ENCODE peak calls at places on chromosomes 6 and 20, in five cellular contexts. One of them, this sample, is unnamed.

GRCh38 chr20:57907131-57908083 is 197.6 kb upstream of the PMEPA1 start:
- DNase-seq in neural crest cell: no peak
- DNase-seq in activated CD4-positive, alpha-beta T cell treated with anti-CD3 and anti-CD28 coated beads for 1 hour: no peak
- DNase-seq in GM23248: no peak
- DNase-seq in AG04449: no peak
- DNase-seq in this sample: no peak

GRCh38 chr6:113570176-113570575 is 287.0 kb upstream of the MARCKS start:
- DNase-seq in neural crest cell: no peak
- DNase-seq in activated CD4-positive, alpha-beta T cell treated with anti-CD3 and anti-CD28 coated beads for 1 hour: no peak
- DNase-seq in GM23248: peak
- DNase-seq in AG04449: no peak
- DNase-seq in this sample: no peak

GRCh38 chr20:35146922-35147574 is at the start of gene EDEM2:
- DNase-seq in neural crest cell: peak
- DNase-seq in activated CD4-positive, alpha-beta T cell treated with anti-CD3 and anti-CD28 coated beads for 1 hour: peak
- DNase-seq in GM23248: peak
- DNase-seq in AG04449: peak
- DNase-seq in this sample: peak

GRCh38 chr6:3644613-3645012 is 106.9 kb downstream of the PXDC1 start:
- DNase-seq in neural crest cell: no peak
- DNase-seq in activated CD4-positive, alpha-beta T cell treated with anti-CD3 and anti-CD28 coated beads for 1 hour: no peak
- DNase-seq in GM23248: peak
- DNase-seq in AG04449: no peak
- DNase-seq in this sample: peak

GRCh38 chr6:4133941-4134838 is 1.2 kb downstream of the ECI2 start:
- DNase-seq in neural crest cell: no peak
- DNase-seq in activated CD4-positive, alpha-beta T cell treated with anti-CD3 and anti-CD28 coated beads for 1 hour: no peak
- DNase-seq in GM23248: peak
- DNase-seq in AG04449: no peak
- DNase-seq in this sample: peak

GRCh38 chr20:56202493-56203077 is 45.9 kb upstream of the MC3R start:
- DNase-seq in neural crest cell: no peak
- DNase-seq in activated CD4-positive, alpha-beta T cell treated with anti-CD3 and anti-CD28 coated beads for 1 hour: no peak
- DNase-seq in GM23248: peak
- DNase-seq in AG04449: no peak
- DNase-seq in this sample: no peak

GRCh38 chr6:36349240-36349639 is 12.6 kb upstream of the BNIP5 start:
- DNase-seq in neural crest cell: no peak
- DNase-seq in activated CD4-positive, alpha-beta T cell treated with anti-CD3 and anti-CD28 coated beads for 1 hour: peak
- DNase-seq in GM23248: no peak
- DNase-seq in AG04449: no peak
- DNase-seq in this sample: no peak

GRCh38 chr6:116616757-116617093 is 446 bp downstream of the RSPH4A start:
- DNase-seq in neural crest cell: no peak
- DNase-seq in activated CD4-positive, alpha-beta T cell treated with anti-CD3 and anti-CD28 coated beads for 1 hour: no peak
- DNase-seq in GM23248: peak
- DNase-seq in AG04449: no peak
- DNase-seq in this sample: no peak

GRCh38 chr6:4613381-4613780 is 162.8 kb upstream of the CDYL start:
- DNase-seq in neural crest cell: no peak
- DNase-seq in activated CD4-positive, alpha-beta T cell treated with anti-CD3 and anti-CD28 coated beads for 1 hour: no peak
- DNase-seq in GM23248: no peak
- DNase-seq in AG04449: no peak
- DNase-seq in this sample: no peak

GRCh38 chr20:38117635-38118034 is 47.4 kb downstream of the TGM2 start:
- DNase-seq in neural crest cell: no peak
- DNase-seq in activated CD4-positive, alpha-beta T cell treated with anti-CD3 and anti-CD28 coated beads for 1 hour: no peak
- DNase-seq in GM23248: peak
- DNase-seq in AG04449: peak
- DNase-seq in this sample: no peak

GRCh38 chr20:63706852-63707557 is 771 bp downstream of the ARFRP1 start:
- DNase-seq in neural crest cell: no peak
- DNase-seq in activated CD4-positive, alpha-beta T cell treated with anti-CD3 and anti-CD28 coated beads for 1 hour: peak
- DNase-seq in GM23248: peak
- DNase-seq in AG04449: no peak
- DNase-seq in this sample: peak

GRCh38 chr6:71529769-71530168 is 241.2 kb downstream of the OGFRL1 start:
- DNase-seq in neural crest cell: no peak
- DNase-seq in activated CD4-positive, alpha-beta T cell treated with anti-CD3 and anti-CD28 coated beads for 1 hour: no peak
- DNase-seq in GM23248: no peak
- DNase-seq in AG04449: no peak
- DNase-seq in this sample: no peak

GRCh38 chr6:70299456-70299855 is 3.4 kb downstream of the COL9A1 start:
- DNase-seq in neural crest cell: no peak
- DNase-seq in activated CD4-positive, alpha-beta T cell treated with anti-CD3 and anti-CD28 coated beads for 1 hour: no peak
- DNase-seq in GM23248: peak
- DNase-seq in AG04449: no peak
- DNase-seq in this sample: no peak

GRCh38 chr6:5958948-5959347 is 47.8 kb downstream of the NRN1 start:
- DNase-seq in neural crest cell: no peak
- DNase-seq in activated CD4-positive, alpha-beta T cell treated with anti-CD3 and anti-CD28 coated beads for 1 hour: no peak
- DNase-seq in GM23248: no peak
- DNase-seq in AG04449: no peak
- DNase-seq in this sample: no peak

GRCh38 chr6:53128842-53129241 is 19.8 kb downstream of the GCM1 start:
- DNase-seq in neural crest cell: no peak
- DNase-seq in activated CD4-positive, alpha-beta T cell treated with anti-CD3 and anti-CD28 coated beads for 1 hour: no peak
- DNase-seq in GM23248: peak
- DNase-seq in AG04449: no peak
- DNase-seq in this sample: no peak

GRCh38 chr20:20371681-20372080 is 3.8 kb downstream of the INSM1 start:
- DNase-seq in neural crest cell: no peak
- DNase-seq in activated CD4-positive, alpha-beta T cell treated with anti-CD3 and anti-CD28 coated beads for 1 hour: no peak
- DNase-seq in GM23248: no peak
- DNase-seq in AG04449: no peak
- DNase-seq in this sample: peak

GRCh38 chr20:20547221-20547875 is 165.1 kb downstream of the RALGAPA2 start:
- DNase-seq in neural crest cell: no peak
- DNase-seq in activated CD4-positive, alpha-beta T cell treated with anti-CD3 and anti-CD28 coated beads for 1 hour: no peak
- DNase-seq in GM23248: peak
- DNase-seq in AG04449: peak
- DNase-seq in this sample: no peak

GRCh38 chr6:108501559-108501958 is 59.2 kb upstream of the FOXO3 start:
- DNase-seq in neural crest cell: no peak
- DNase-seq in activated CD4-positive, alpha-beta T cell treated with anti-CD3 and anti-CD28 coated beads for 1 hour: no peak
- DNase-seq in GM23248: peak
- DNase-seq in AG04449: no peak
- DNase-seq in this sample: no peak